ENCODE peak calls at places on chromosomes 6 and 20, in six cellular contexts. One of them, this sample, is unnamed.

GRCh38 chr6:22366214-22366613 is 69.4 kb upstream of the PRL start:
- DNase-seq in retinal pigment epithelial cell: no peak
- DNase-seq in HepG2: no peak
- DNase-seq in adrenal gland: no peak
- DNase-seq in AG04449: peak; percentile 10
- DNase-seq in IMR-90: peak; percentile 27
- DNase-seq in this sample: no peak

GRCh38 chr20:46111836-46112212 is 6.3 kb upstream of the CD40 start:
- DNase-seq in retinal pigment epithelial cell: no peak
- DNase-seq in HepG2: no peak
- DNase-seq in adrenal gland: no peak
- DNase-seq in AG04449: no peak
- DNase-seq in IMR-90: no peak
- DNase-seq in this sample: no peak

GRCh38 chr20:4326194-4327065 is 311.1 kb upstream of the RNF24 start:
- DNase-seq in retinal pigment epithelial cell: no peak
- DNase-seq in HepG2: no peak
- DNase-seq in adrenal gland: no peak
- DNase-seq in AG04449: no peak
- DNase-seq in IMR-90: peak; percentile 4
- DNase-seq in this sample: no peak

GRCh38 chr20:5080384-5080877 is 39.3 kb downstream of the PCNA start:
- DNase-seq in retinal pigment epithelial cell: no peak
- DNase-seq in HepG2: no peak
- DNase-seq in adrenal gland: peak; percentile 49
- DNase-seq in AG04449: no peak
- DNase-seq in IMR-90: peak; percentile 54
- DNase-seq in this sample: no peak

GRCh38 chr6:47161176-47161687 is 119.1 kb upstream of the ADGRF1 start:
- DNase-seq in retinal pigment epithelial cell: peak; percentile 39
- DNase-seq in HepG2: no peak
- DNase-seq in adrenal gland: no peak
- DNase-seq in AG04449: no peak
- DNase-seq in IMR-90: peak; percentile 36
- DNase-seq in this sample: no peak

GRCh38 chr20:22866757-22867425 is 168.2 kb upstream of the SSTR4 start:
- DNase-seq in retinal pigment epithelial cell: peak; percentile 13
- DNase-seq in HepG2: no peak
- DNase-seq in adrenal gland: no peak
- DNase-seq in AG04449: no peak
- DNase-seq in IMR-90: no peak
- DNase-seq in this sample: no peak

GRCh38 chr6:108120311-108120710 is 45.5 kb upstream of the NR2E1 start:
- DNase-seq in retinal pigment epithelial cell: no peak
- DNase-seq in HepG2: no peak
- DNase-seq in adrenal gland: no peak
- DNase-seq in AG04449: no peak
- DNase-seq in IMR-90: no peak
- DNase-seq in this sample: no peak

GRCh38 chr6:30500421-30501069 is 11.2 kb downstream of the HLA-E start:
- DNase-seq in retinal pigment epithelial cell: no peak
- DNase-seq in HepG2: no peak
- DNase-seq in adrenal gland: no peak
- DNase-seq in AG04449: no peak
- DNase-seq in IMR-90: peak; percentile 52
- DNase-seq in this sample: no peak

GRCh38 chr6:56804996-56805395 is 149.9 kb upstream of the BEND6 start:
- DNase-seq in retinal pigment epithelial cell: no peak
- DNase-seq in HepG2: no peak
- DNase-seq in adrenal gland: no peak
- DNase-seq in AG04449: no peak
- DNase-seq in IMR-90: peak; percentile 84
- DNase-seq in this sample: no peak

GRCh38 chr20:29741894-29742698 is 1515.4 kb upstream of the DEFB115 start:
- DNase-seq in retinal pigment epithelial cell: no peak
- DNase-seq in HepG2: no peak
- DNase-seq in adrenal gland: no peak
- DNase-seq in AG04449: no peak
- DNase-seq in IMR-90: no peak
- DNase-seq in this sample: no peak

GRCh38 chr6:169371344-169372144 is 117.9 kb upstream of the THBS2 start:
- DNase-seq in retinal pigment epithelial cell: no peak
- DNase-seq in HepG2: peak; percentile 50
- DNase-seq in adrenal gland: no peak
- DNase-seq in AG04449: no peak
- DNase-seq in IMR-90: peak; percentile 16
- DNase-seq in this sample: no peak

GRCh38 chr20:57627972-57628650 is 7.9 kb upstream of the ZBP1 start:
- DNase-seq in retinal pigment epithelial cell: no peak
- DNase-seq in HepG2: no peak
- DNase-seq in adrenal gland: peak; percentile 42
- DNase-seq in AG04449: no peak
- DNase-seq in IMR-90: peak; percentile 41
- DNase-seq in this sample: no peak

GRCh38 chr6:169886631-169887227 is 135.3 kb downstream of the ERMARD start:
- DNase-seq in retinal pigment epithelial cell: no peak
- DNase-seq in HepG2: no peak
- DNase-seq in adrenal gland: no peak
- DNase-seq in AG04449: no peak
- DNase-seq in IMR-90: no peak
- DNase-seq in this sample: no peak

GRCh38 chr6:33414592-33415271 is 3.2 kb downstream of the CUTA start:
- DNase-seq in retinal pigment epithelial cell: no peak
- DNase-seq in HepG2: no peak
- DNase-seq in adrenal gland: no peak
- DNase-seq in AG04449: no peak
- DNase-seq in IMR-90: no peak
- DNase-seq in this sample: peak; percentile 43

GRCh38 chr6:32522302-32523047 is 7.6 kb downstream of the HLA-DRB5 start:
- DNase-seq in retinal pigment epithelial cell: no peak
- DNase-seq in HepG2: no peak
- DNase-seq in adrenal gland: peak; percentile 23
- DNase-seq in AG04449: no peak
- DNase-seq in IMR-90: no peak
- DNase-seq in this sample: no peak

GRCh38 chr6:125952764-125953501 is 3.6 kb upstream of the HINT3 start:
- DNase-seq in retinal pigment epithelial cell: no peak
- DNase-seq in HepG2: peak; percentile 65
- DNase-seq in adrenal gland: no peak
- DNase-seq in AG04449: no peak
- DNase-seq in IMR-90: peak; percentile 53
- DNase-seq in this sample: no peak

GRCh38 chr6:115945306-115945705 is 115.4 kb downstream of the FRK start:
- DNase-seq in retinal pigment epithelial cell: no peak
- DNase-seq in HepG2: no peak
- DNase-seq in adrenal gland: no peak
- DNase-seq in AG04449: no peak
- DNase-seq in IMR-90: no peak
- DNase-seq in this sample: no peak

GRCh38 chr6:166330612-166331011 is 11.7 kb downstream of the SFT2D1 start:
- DNase-seq in retinal pigment epithelial cell: no peak
- DNase-seq in HepG2: peak; percentile 89
- DNase-seq in adrenal gland: peak; percentile 23
- DNase-seq in AG04449: no peak
- DNase-seq in IMR-90: peak; percentile 23
- DNase-seq in this sample: peak; percentile 76

GRCh38 chr20:14877616-14878015 is 540.2 kb upstream of the FLRT3 start:
- DNase-seq in retinal pigment epithelial cell: no peak
- DNase-seq in HepG2: no peak
- DNase-seq in adrenal gland: no peak
- DNase-seq in AG04449: no peak
- DNase-seq in IMR-90: no peak
- DNase-seq in this sample: no peak

GRCh38 chr6:139291813-139292619 is at the start of gene TXLNB:
- DNase-seq in retinal pigment epithelial cell: peak; percentile 27
- DNase-seq in HepG2: no peak
- DNase-seq in adrenal gland: peak; percentile 80
- DNase-seq in AG04449: peak; percentile 36
- DNase-seq in IMR-90: peak; percentile 87
- DNase-seq in this sample: peak; percentile 8

GRCh38 chr6:129073651-129074419 is 190.9 kb downstream of the LAMA2 start:
- DNase-seq in retinal pigment epithelial cell: no peak
- DNase-seq in HepG2: no peak
- DNase-seq in adrenal gland: no peak
- DNase-seq in AG04449: peak; percentile 2
- DNase-seq in IMR-90: peak; percentile 49
- DNase-seq in this sample: no peak

GRCh38 chr20:39909447-39909846 is 779.6 kb downstream of the MAFB start:
- DNase-seq in retinal pigment epithelial cell: no peak
- DNase-seq in HepG2: no peak
- DNase-seq in adrenal gland: peak; percentile 52
- DNase-seq in AG04449: no peak
- DNase-seq in IMR-90: no peak
- DNase-seq in this sample: no peak

GRCh38 chr6:156013155-156013554 is 557.5 kb upstream of the NOX3 start:
- DNase-seq in retinal pigment epithelial cell: peak; percentile 68
- DNase-seq in HepG2: no peak
- DNase-seq in adrenal gland: no peak
- DNase-seq in AG04449: no peak
- DNase-seq in IMR-90: no peak
- DNase-seq in this sample: no peak

GRCh38 chr6:118509009-118509617 is 39.0 kb upstream of the PLN start:
- DNase-seq in retinal pigment epithelial cell: peak; percentile 23
- DNase-seq in HepG2: peak; percentile 26
- DNase-seq in adrenal gland: no peak
- DNase-seq in AG04449: no peak
- DNase-seq in IMR-90: peak; percentile 55
- DNase-seq in this sample: no peak

GRCh38 chr20:57988828-57989227 is 239.6 kb downstream of the ANKRD60 start:
- DNase-seq in retinal pigment epithelial cell: no peak
- DNase-seq in HepG2: no peak
- DNase-seq in adrenal gland: no peak
- DNase-seq in AG04449: no peak
- DNase-seq in IMR-90: no peak
- DNase-seq in this sample: no peak

GRCh38 chr6:20306491-20306890 is 94.2 kb upstream of the MBOAT1 start:
- DNase-seq in retinal pigment epithelial cell: no peak
- DNase-seq in HepG2: no peak
- DNase-seq in adrenal gland: no peak
- DNase-seq in AG04449: no peak
- DNase-seq in IMR-90: no peak
- DNase-seq in this sample: no peak

GRCh38 chr20:34111057-34111711 is 859 bp downstream of the EIF2S2 start:
- DNase-seq in retinal pigment epithelial cell: no peak
- DNase-seq in HepG2: no peak
- DNase-seq in adrenal gland: peak; percentile 41
- DNase-seq in AG04449: no peak
- DNase-seq in IMR-90: peak; percentile 71
- DNase-seq in this sample: peak; percentile 53

GRCh38 chr6:155186052-155186658 is 77.7 kb upstream of the CLDN20 start:
- DNase-seq in retinal pigment epithelial cell: no peak
- DNase-seq in HepG2: no peak
- DNase-seq in adrenal gland: no peak
- DNase-seq in AG04449: no peak
- DNase-seq in IMR-90: peak; percentile 23
- DNase-seq in this sample: no peak

GRCh38 chr6:92122746-92123145 is 1296.6 kb downstream of the EPHA7 start:
- DNase-seq in retinal pigment epithelial cell: no peak
- DNase-seq in HepG2: peak; percentile 11
- DNase-seq in adrenal gland: no peak
- DNase-seq in AG04449: no peak
- DNase-seq in IMR-90: peak; percentile 1
- DNase-seq in this sample: no peak
- TF ChIP-seq CTCF in retinal pigment epithelial cell: peak; percentile 63
- TF ChIP-seq CTCF in HepG2: peak; percentile 41
- TF ChIP-seq CTCF in adrenal gland: no peak
- TF ChIP-seq CTCF in AG04449: no peak
- TF ChIP-seq CTCF in IMR-90: peak; percentile 35
- TF ChIP-seq CTCF in this sample: peak; percentile 47

GRCh38 chr20:63172726-63173125 is 43.2 kb downstream of the YTHDF1 start:
- DNase-seq in retinal pigment epithelial cell: no peak
- DNase-seq in HepG2: peak; percentile 52
- DNase-seq in adrenal gland: no peak
- DNase-seq in AG04449: no peak
- DNase-seq in IMR-90: no peak
- DNase-seq in this sample: peak; percentile 45
- TF ChIP-seq CTCF in retinal pigment epithelial cell: peak; percentile 20
- TF ChIP-seq CTCF in HepG2: peak; percentile 77
- TF ChIP-seq CTCF in adrenal gland: no peak
- TF ChIP-seq CTCF in AG04449: no peak
- TF ChIP-seq CTCF in IMR-90: peak; percentile 4
- TF ChIP-seq CTCF in this sample: no peak

DNA sequence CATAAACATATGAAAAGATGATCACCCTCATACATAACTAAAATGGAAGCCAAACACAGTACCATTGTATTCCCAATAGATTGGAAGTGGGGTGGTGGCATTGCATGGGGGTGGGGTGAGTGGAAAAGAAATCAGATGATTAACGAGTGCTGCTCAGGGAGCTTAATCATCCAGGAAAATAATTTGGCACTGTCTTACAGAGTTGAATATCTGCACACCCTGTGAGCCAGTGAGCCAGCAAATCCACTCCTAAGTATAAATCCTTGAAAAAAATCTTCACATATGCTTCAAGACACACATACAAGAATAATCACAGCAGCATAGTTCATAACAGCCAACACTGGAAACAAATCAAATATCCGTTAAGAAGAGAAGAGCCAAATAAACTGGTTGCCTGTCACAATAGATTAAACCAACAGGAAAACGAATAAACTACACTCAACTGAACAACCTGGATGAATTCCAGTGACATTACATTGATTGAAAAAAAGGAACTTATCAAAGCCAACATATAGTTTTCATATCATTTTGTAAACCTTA is 62.8 kb downstream of the SAMD3 start:
- DNase-seq in retinal pigment epithelial cell: peak; percentile 83
- DNase-seq in HepG2: no peak
- DNase-seq in adrenal gland: no peak
- DNase-seq in AG04449: no peak
- DNase-seq in IMR-90: no peak
- DNase-seq in this sample: no peak
- TF ChIP-seq CTCF in retinal pigment epithelial cell: no peak
- TF ChIP-seq CTCF in HepG2: no peak
- TF ChIP-seq CTCF in adrenal gland: no peak
- TF ChIP-seq CTCF in AG04449: no peak
- TF ChIP-seq CTCF in IMR-90: no peak
- TF ChIP-seq CTCF in this sample: no peak

DNA sequence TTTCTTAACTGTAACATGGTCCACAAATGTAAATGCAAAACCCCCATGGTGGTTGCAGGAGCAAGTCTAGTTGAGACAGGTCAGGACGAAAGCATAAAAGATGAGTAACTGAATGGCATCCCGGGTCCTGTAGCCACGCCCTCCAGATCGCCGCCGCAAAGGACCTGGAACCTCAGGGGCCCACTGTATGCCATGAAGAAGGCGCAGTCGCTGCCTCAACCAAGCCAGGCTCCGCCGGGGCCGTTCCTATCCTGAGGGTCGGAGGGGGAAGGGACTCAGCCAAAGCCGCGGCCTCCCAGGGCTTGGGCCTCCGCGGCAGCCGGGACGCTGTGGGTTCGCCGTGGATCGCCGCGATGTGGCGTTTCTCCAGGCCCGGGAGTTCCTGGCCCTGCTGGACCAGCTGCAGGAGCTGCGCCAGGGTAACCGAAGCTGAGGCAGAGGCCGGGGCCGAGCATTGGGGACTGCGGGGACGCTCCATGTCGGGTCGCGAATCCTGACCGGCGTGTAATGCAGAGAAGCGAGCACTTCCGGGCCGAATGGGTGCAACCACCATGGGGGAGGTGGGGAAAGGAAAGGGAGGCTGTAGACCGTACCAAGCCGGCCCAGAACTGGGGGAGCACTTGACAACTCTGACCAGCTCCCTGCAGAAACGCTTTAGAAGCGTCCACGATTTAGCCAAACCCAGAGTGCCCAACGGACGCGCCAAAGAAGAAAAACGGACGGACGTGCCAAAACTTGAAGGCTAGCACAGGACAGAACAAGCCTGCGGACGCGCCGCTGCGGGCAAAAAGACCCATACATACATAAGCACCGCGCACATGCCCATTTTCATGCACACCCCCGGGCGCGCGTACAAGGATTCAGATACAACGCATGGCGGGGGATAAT is 11.1 kb downstream of the RPL7L1 start:
- DNase-seq in retinal pigment epithelial cell: peak; percentile 88
- DNase-seq in HepG2: peak; percentile 95
- DNase-seq in adrenal gland: peak; percentile 96
- DNase-seq in AG04449: peak; percentile 90
- DNase-seq in IMR-90: peak; percentile 97
- DNase-seq in this sample: peak; percentile 88
- TF ChIP-seq CTCF in retinal pigment epithelial cell: no peak
- TF ChIP-seq CTCF in HepG2: peak; percentile 36
- TF ChIP-seq CTCF in adrenal gland: no peak
- TF ChIP-seq CTCF in AG04449: no peak
- TF ChIP-seq CTCF in IMR-90: no peak
- TF ChIP-seq CTCF in this sample: no peak